ENCODE peak calls at places on chromosomes 7 and 10, in eight cellular contexts. T is fibroblast of the aortic adventitia, D is hepatocyte, W is choroid plexus epithelial cell, H is A673, R is epithelial cell of proximal tubule, O is body of pancreas, L is glutamatergic neuron. B is an unnamed sample.

GRCh38 chr7:137992042-137992737 is 9.7 kb downstream of the CREB3L2 start:
- DNase-seq in L (no peak), O (no peak), T (peak; percentile 92), D (peak; percentile 79), W (peak; percentile 95), H (no peak), R (no peak), B (no peak)

GRCh38 chr10:6221971-6222751 is 19.4 kb downstream of the PFKFB3 start:
- DNase-seq in D (no peak), W (no peak), R (no peak), T (peak; percentile 45), H (no peak), L (no peak), O (no peak), B (peak; percentile 69)

GRCh38 chr10:77430530-77430929 is 207.1 kb downstream of the KCNMA1 start:
- DNase-seq in D (no peak), R (no peak), T (no peak), H (no peak), L (no peak), O (no peak), W (no peak), B (no peak)

GRCh38 chr10:21926949-21927348 is 76.6 kb downstream of the DNAJC1 start:
- DNase-seq in R (peak; percentile 94), T (peak; percentile 97), W (peak; percentile 98), L (no peak), H (peak; percentile 90), D (peak; percentile 73), O (peak; percentile 22), B (no peak)

GRCh38 chr7:78746261-78746660 is 707.2 kb downstream of the MAGI2 start:
- DNase-seq in L (no peak), T (no peak), D (no peak), H (no peak), R (no peak), W (no peak), O (no peak), B (no peak)

GRCh38 chr7:39880556-39880955 is 69.5 kb upstream of the CDK13 start:
- DNase-seq in T (peak; percentile 66), H (no peak), D (peak; percentile 59), L (no peak), O (no peak), W (peak; percentile 39), R (no peak), B (no peak)

GRCh38 chr10:103295391-103296044 is 18.6 kb downstream of the INA start:
- DNase-seq in R (no peak), W (peak; percentile 90), L (no peak), O (no peak), H (no peak), T (peak; percentile 91), D (peak; percentile 23), B (no peak)

GRCh38 chr10:6269953-6270867 is 67.5 kb downstream of the PFKFB3 start:
- DNase-seq in D (no peak), T (no peak), O (no peak), L (no peak), W (no peak), R (no peak), H (no peak), B (no peak)

GRCh38 chr7:22432203-22432718 is 67.7 kb downstream of the STEAP1B start:
- DNase-seq in T (no peak), H (no peak), O (no peak), R (no peak), W (no peak), D (no peak), L (no peak), B (no peak)

GRCh38 chr7:98400538-98401427 is at the start of gene BAIAP2L1:
- DNase-seq in H (peak; percentile 67), T (peak; percentile 45), W (peak; percentile 72), R (no peak), D (peak; percentile 98), O (peak; percentile 97), L (peak; percentile 86), B (peak; percentile 97)

GRCh38 chr7:140300263-140301131 is 97.8 kb downstream of the SLC37A3 start:
- DNase-seq in T (no peak), O (no peak), H (no peak), R (no peak), L (no peak), D (no peak), W (no peak), B (no peak)

GRCh38 chr10:59585046-59585700 is 124.5 kb downstream of the SLC16A9 start:
- DNase-seq in W (no peak), R (no peak), O (no peak), H (no peak), L (no peak), T (peak; percentile 44), D (no peak), B (no peak)

GRCh38 chr7:23347682-23348180 is 48.6 kb downstream of the MALSU1 start:
- DNase-seq in R (no peak), L (no peak), D (no peak), H (peak; percentile 90), O (no peak), W (peak; percentile 90), T (peak; percentile 81), B (no peak)

GRCh38 chr7:128710391-128710930 is 28.7 kb upstream of the CALU start:
- DNase-seq in R (no peak), D (no peak), W (no peak), L (no peak), T (peak; percentile 56), H (no peak), O (no peak), B (no peak)

GRCh38 chr10:97018251-97019212 is 167.2 kb downstream of the SLIT1 start:
- DNase-seq in T (no peak), H (no peak), L (no peak), D (no peak), W (no peak), O (no peak), R (no peak), B (no peak)

GRCh38 chr7:140060243-140060630 is 2.5 kb downstream of the PARP12 start:
- DNase-seq in D (no peak), O (no peak), L (no peak), R (no peak), H (no peak), T (no peak), W (no peak), B (no peak)

DNA sequence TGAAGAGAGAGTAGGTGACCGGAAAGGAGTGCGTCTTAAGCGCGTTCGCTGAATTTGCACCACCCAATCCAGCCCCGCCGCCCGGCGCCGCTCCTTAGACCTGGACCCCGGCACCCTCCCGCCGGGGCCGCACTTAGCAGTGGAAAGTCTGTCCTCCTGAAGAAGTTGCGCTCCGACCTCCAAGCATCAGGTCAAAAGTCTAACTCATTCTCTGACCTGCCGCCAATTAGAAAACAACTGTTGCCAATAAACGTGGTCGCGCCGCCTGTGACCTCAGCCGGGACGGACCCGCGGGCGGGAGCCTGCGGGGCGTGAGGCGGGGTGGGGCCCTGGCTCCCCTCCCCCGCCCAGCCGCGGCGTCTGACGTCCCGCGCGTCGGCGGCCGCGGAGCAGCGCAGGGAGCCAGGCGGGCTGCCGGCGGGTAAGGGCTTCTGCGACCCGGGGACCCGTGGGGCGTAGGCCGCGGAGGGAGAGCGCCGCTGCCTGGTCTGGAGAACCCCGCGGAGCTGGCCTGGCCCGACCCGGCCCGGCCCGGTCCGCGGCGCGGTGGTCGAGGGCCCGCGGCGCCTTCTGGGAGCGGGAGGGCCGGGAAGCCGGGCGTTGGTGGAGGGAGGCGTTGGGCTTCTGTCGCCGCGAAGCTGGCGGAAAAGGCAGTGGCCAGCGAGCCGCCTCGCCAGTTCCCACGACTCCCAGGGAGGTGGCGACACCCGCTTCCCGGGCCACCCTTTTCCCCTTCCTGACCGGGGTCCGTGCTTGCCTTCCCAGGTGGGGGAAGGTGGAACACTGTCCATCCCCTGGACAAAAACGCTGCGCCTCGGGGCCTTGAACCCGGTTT is at the start of gene BCAP29:
- DNase-seq in H (peak; percentile 80), W (peak; percentile 42), L (peak; percentile 83), D (peak; percentile 88), O (peak; percentile 79), R (no peak), T (peak; percentile 43), B (peak; percentile 78)
- TF ChIP-seq CTCF in H (no peak), W (no peak), L (no peak), D (peak; percentile 34), O (peak; percentile 29), R (peak; percentile 31), T (no peak), B (peak; percentile 50)

GRCh38 chr10:80855348-80855971 is 317.8 kb downstream of the SH2D4B start:
- DNase-seq in O (no peak), R (no peak), L (peak; percentile 74), H (peak; percentile 42), T (no peak), W (peak; percentile 1), D (peak; percentile 31), B (no peak)
- TF ChIP-seq CTCF in O (no peak), R (peak; percentile 66), L (peak; percentile 10), H (peak; percentile 61), T (no peak), W (peak; percentile 7), D (peak; percentile 55), B (peak; percentile 69)

GRCh38 chr7:36066021-36066664 is 86.9 kb upstream of the EEPD1 start:
- DNase-seq in L (no peak), T (no peak), W (no peak), D (no peak), O (peak; percentile 23), H (no peak), R (no peak), B (no peak)

GRCh38 chr7:36058020-36058592 is 94.9 kb upstream of the EEPD1 start:
- DNase-seq in W (no peak), H (no peak), L (peak; percentile 35), R (no peak), D (no peak), O (no peak), T (no peak), B (no peak)

GRCh38 chr7:36057375-36057774 is 95.7 kb upstream of the EEPD1 start:
- DNase-seq in W (no peak), H (no peak), R (no peak), O (no peak), D (no peak), L (no peak), T (no peak), B (no peak)

GRCh38 chr7:36064676-36065075 is 88.4 kb upstream of the EEPD1 start:
- DNase-seq in T (no peak), L (no peak), H (no peak), W (peak; percentile 43), O (no peak), D (no peak), R (no peak), B (no peak)

GRCh38 chr7:36062159-36062815 is 90.8 kb upstream of the EEPD1 start:
- DNase-seq in T (peak; percentile 45), O (no peak), R (no peak), D (no peak), L (no peak), H (no peak), W (no peak), B (no peak)
- TF ChIP-seq CTCF in T (no peak), O (no peak), R (no peak), D (no peak), L (no peak), H (no peak), W (no peak), B (no peak)

DNA sequence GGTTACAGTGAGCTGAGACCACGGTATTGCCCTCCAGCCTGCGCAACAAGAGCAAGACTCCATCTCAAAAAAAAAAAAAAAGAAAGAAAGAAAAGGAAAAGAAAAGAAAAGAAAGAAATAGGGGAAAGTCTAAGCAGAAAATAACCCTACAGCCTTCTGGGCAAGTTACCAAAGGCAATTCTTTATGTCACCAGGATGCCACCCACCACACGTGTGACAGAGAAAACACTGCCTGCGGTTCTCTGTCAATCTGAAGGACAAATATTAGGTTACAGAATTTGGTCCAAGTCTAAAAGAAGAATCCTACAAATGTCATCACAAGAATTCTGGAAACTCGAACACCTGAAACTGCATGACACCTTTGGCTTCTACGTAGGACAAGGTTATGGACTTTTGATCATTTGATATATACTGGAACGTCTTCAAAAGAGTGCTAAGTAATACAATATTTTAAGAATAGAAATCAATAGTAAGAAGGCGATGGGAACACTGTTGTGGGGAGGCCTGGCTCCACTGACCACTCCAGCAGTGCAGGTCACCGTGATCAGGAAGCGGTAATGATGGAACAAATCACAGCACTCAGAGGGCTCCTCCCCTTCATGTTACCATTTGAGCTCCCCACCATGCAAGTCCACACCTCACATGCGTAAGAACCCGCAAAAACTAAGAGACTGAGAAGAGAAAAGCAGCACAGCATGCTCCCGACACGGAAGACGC is 75.8 kb downstream of the MAD1L1 start:
- DNase-seq in L (no peak), H (peak; percentile 25), W (no peak), D (no peak), O (no peak), T (no peak), R (no peak), B (no peak)
- TF ChIP-seq CTCF in L (no peak), H (no peak), W (no peak), D (no peak), O (no peak), T (no peak), R (no peak), B (no peak)

B was measured in type B pancreatic cell.